ENCODE peak calls at places on chromosomes 2 and 18, in six cellular contexts. One of them, this sample, is unnamed.
A peak's percentile ranks its signal among the peaks of the same experiment; 100 is the strongest.

GRCh38 chr2:53768233-53768542 is 584 bp downstream of the CHAC2 start:
- DNase-seq in esophagus squamous epithelium: no peak
- DNase-seq in AG09309: no peak
- DNase-seq in GM12865: peak; percentile 71
- DNase-seq in cardiac fibroblast: peak; percentile 51
- DNase-seq in thyroid gland: peak; percentile 53
- DNase-seq in this sample: peak; percentile 51

GRCh38 chr2:189261431-189261841 is 81.9 kb upstream of the COL5A2 start:
- DNase-seq in cardiac fibroblast: peak; percentile 93
- DNase-seq in AG09309: no peak
- DNase-seq in GM12865: no peak
- DNase-seq in thyroid gland: no peak
- DNase-seq in esophagus squamous epithelium: no peak
- DNase-seq in this sample: no peak

GRCh38 chr2:232479341-232480200 is 8.1 kb downstream of the ECEL1 start:
- DNase-seq in cardiac fibroblast: no peak
- DNase-seq in esophagus squamous epithelium: no peak
- DNase-seq in thyroid gland: no peak
- DNase-seq in AG09309: no peak
- DNase-seq in GM12865: no peak
- DNase-seq in this sample: no peak

GRCh38 chr2:166521155-166521554 is 27.1 kb upstream of the SCN7A start:
- DNase-seq in esophagus squamous epithelium: no peak
- DNase-seq in thyroid gland: no peak
- DNase-seq in cardiac fibroblast: no peak
- DNase-seq in GM12865: no peak
- DNase-seq in AG09309: no peak
- DNase-seq in this sample: no peak

GRCh38 chr18:54149078-54149697 is 75.3 kb downstream of the MBD2 start:
- DNase-seq in esophagus squamous epithelium: no peak
- DNase-seq in AG09309: peak; percentile 72
- DNase-seq in cardiac fibroblast: peak; percentile 97
- DNase-seq in GM12865: peak; percentile 85
- DNase-seq in thyroid gland: peak; percentile 19
- DNase-seq in this sample: peak; percentile 38

GRCh38 chr2:26438526-26438925 is 36.8 kb downstream of the DRC1 start:
- DNase-seq in esophagus squamous epithelium: no peak
- DNase-seq in AG09309: peak; percentile 60
- DNase-seq in cardiac fibroblast: peak; percentile 68
- DNase-seq in GM12865: no peak
- DNase-seq in thyroid gland: peak; percentile 52
- DNase-seq in this sample: no peak

GRCh38 chr2:12270876-12271588 is 445.7 kb upstream of the TRIB2 start:
- DNase-seq in esophagus squamous epithelium: no peak
- DNase-seq in AG09309: no peak
- DNase-seq in GM12865: peak; percentile 71
- DNase-seq in cardiac fibroblast: no peak
- DNase-seq in thyroid gland: no peak
- DNase-seq in this sample: no peak

GRCh38 chr2:127145255-127145899 is 38.4 kb upstream of the BIN1 start:
- DNase-seq in cardiac fibroblast: peak; percentile 61
- DNase-seq in thyroid gland: no peak
- DNase-seq in AG09309: no peak
- DNase-seq in esophagus squamous epithelium: no peak
- DNase-seq in GM12865: no peak
- DNase-seq in this sample: no peak

GRCh38 chr2:203871371-203871983 is 3.9 kb downstream of the CTLA4 start:
- DNase-seq in thyroid gland: no peak
- DNase-seq in AG09309: no peak
- DNase-seq in cardiac fibroblast: no peak
- DNase-seq in esophagus squamous epithelium: no peak
- DNase-seq in GM12865: peak; percentile 88
- DNase-seq in this sample: peak; percentile 68

GRCh38 chr2:177869209-177869608 is 203.4 kb downstream of the PDE11A start:
- DNase-seq in GM12865: no peak
- DNase-seq in cardiac fibroblast: no peak
- DNase-seq in thyroid gland: no peak
- DNase-seq in AG09309: no peak
- DNase-seq in esophagus squamous epithelium: no peak
- DNase-seq in this sample: no peak

GRCh38 chr2:86584164-86584913 is 21.1 kb upstream of the CHMP3 start:
- DNase-seq in thyroid gland: no peak
- DNase-seq in AG09309: peak; percentile 7
- DNase-seq in esophagus squamous epithelium: no peak
- DNase-seq in cardiac fibroblast: peak; percentile 75
- DNase-seq in GM12865: peak; percentile 33
- DNase-seq in this sample: peak; percentile 16

GRCh38 chr2:64419591-64420165 is 34.3 kb upstream of the LGALSL start:
- DNase-seq in thyroid gland: no peak
- DNase-seq in cardiac fibroblast: no peak
- DNase-seq in GM12865: no peak
- DNase-seq in AG09309: no peak
- DNase-seq in esophagus squamous epithelium: no peak
- DNase-seq in this sample: no peak

GRCh38 chr2:25341753-25342371 is at the start of gene DNMT3A:
- DNase-seq in esophagus squamous epithelium: no peak
- DNase-seq in thyroid gland: peak; percentile 80
- DNase-seq in cardiac fibroblast: peak; percentile 55
- DNase-seq in AG09309: no peak
- DNase-seq in GM12865: peak; percentile 73
- DNase-seq in this sample: peak; percentile 87

GRCh38 chr2:99926986-99927385 is 215.4 kb downstream of the AFF3 start:
- DNase-seq in cardiac fibroblast: peak; percentile 23
- DNase-seq in esophagus squamous epithelium: no peak
- DNase-seq in GM12865: no peak
- DNase-seq in AG09309: no peak
- DNase-seq in thyroid gland: no peak
- DNase-seq in this sample: no peak

GRCh38 chr2:228067309-228067708 is 114.2 kb downstream of the SPHKAP start:
- DNase-seq in cardiac fibroblast: no peak
- DNase-seq in thyroid gland: no peak
- DNase-seq in AG09309: no peak
- DNase-seq in GM12865: no peak
- DNase-seq in esophagus squamous epithelium: no peak
- DNase-seq in this sample: no peak

GRCh38 chr2:123101434-123101833 is 923.7 kb upstream of the CNTNAP5 start:
- DNase-seq in GM12865: no peak
- DNase-seq in esophagus squamous epithelium: no peak
- DNase-seq in cardiac fibroblast: no peak
- DNase-seq in AG09309: no peak
- DNase-seq in thyroid gland: no peak
- DNase-seq in this sample: no peak

GRCh38 chr18:49666045-49666444 is 104.2 kb downstream of the LIPG start:
- DNase-seq in cardiac fibroblast: peak; percentile 67
- DNase-seq in GM12865: no peak
- DNase-seq in esophagus squamous epithelium: no peak
- DNase-seq in AG09309: no peak
- DNase-seq in thyroid gland: no peak
- DNase-seq in this sample: no peak

GRCh38 chr18:6624271-6624670 is 105.2 kb upstream of the ARHGAP28 start:
- DNase-seq in esophagus squamous epithelium: no peak
- DNase-seq in GM12865: no peak
- DNase-seq in thyroid gland: no peak
- DNase-seq in AG09309: peak; percentile 23
- DNase-seq in cardiac fibroblast: peak; percentile 84
- DNase-seq in this sample: no peak

GRCh38 chr2:160882906-160883305 is 277.3 kb upstream of the TANK start:
- DNase-seq in cardiac fibroblast: no peak
- DNase-seq in AG09309: no peak
- DNase-seq in esophagus squamous epithelium: no peak
- DNase-seq in GM12865: no peak
- DNase-seq in thyroid gland: no peak
- DNase-seq in this sample: no peak

GRCh38 chr2:226334981-226335720 is 464.5 kb downstream of the IRS1 start:
- DNase-seq in GM12865: no peak
- DNase-seq in thyroid gland: no peak
- DNase-seq in cardiac fibroblast: peak; percentile 51
- DNase-seq in AG09309: no peak
- DNase-seq in esophagus squamous epithelium: no peak
- DNase-seq in this sample: no peak

GRCh38 chr18:21052385-21052784 is 59.2 kb downstream of the ROCK1 start:
- DNase-seq in thyroid gland: no peak
- DNase-seq in AG09309: no peak
- DNase-seq in GM12865: no peak
- DNase-seq in cardiac fibroblast: no peak
- DNase-seq in esophagus squamous epithelium: no peak
- DNase-seq in this sample: no peak

GRCh38 chr2:221943078-221943810 is 355.6 kb downstream of the PAX3 start:
- DNase-seq in AG09309: no peak
- DNase-seq in thyroid gland: peak; percentile 10
- DNase-seq in cardiac fibroblast: peak; percentile 32
- DNase-seq in esophagus squamous epithelium: no peak
- DNase-seq in GM12865: no peak
- DNase-seq in this sample: no peak

GRCh38 chr2:23526114-23526513 is 141.1 kb downstream of the KLHL29 start:
- DNase-seq in GM12865: no peak
- DNase-seq in AG09309: no peak
- DNase-seq in thyroid gland: no peak
- DNase-seq in esophagus squamous epithelium: no peak
- DNase-seq in cardiac fibroblast: no peak
- DNase-seq in this sample: no peak

GRCh38 chr2:24491626-24492282 is 700 bp downstream of the NCOA1 start:
- DNase-seq in GM12865: peak; percentile 60
- DNase-seq in esophagus squamous epithelium: no peak
- DNase-seq in cardiac fibroblast: no peak
- DNase-seq in thyroid gland: peak; percentile 31
- DNase-seq in AG09309: no peak
- DNase-seq in this sample: peak; percentile 77

GRCh38 chr2:121266543-121267106 is 18.4 kb downstream of the TFCP2L1 start:
- DNase-seq in thyroid gland: peak; percentile 1
- DNase-seq in cardiac fibroblast: peak; percentile 15
- DNase-seq in GM12865: no peak
- DNase-seq in AG09309: no peak
- DNase-seq in esophagus squamous epithelium: no peak
- DNase-seq in this sample: no peak

GRCh38 chr18:58540381-58540943 is 88.4 kb downstream of the ALPK2 start:
- DNase-seq in AG09309: no peak
- DNase-seq in GM12865: no peak
- DNase-seq in esophagus squamous epithelium: no peak
- DNase-seq in cardiac fibroblast: no peak
- DNase-seq in thyroid gland: no peak
- DNase-seq in this sample: no peak

GRCh38 chr18:8856187-8856586 is 150.8 kb downstream of the MTCL1 start:
- DNase-seq in AG09309: no peak
- DNase-seq in GM12865: no peak
- DNase-seq in cardiac fibroblast: no peak
- DNase-seq in esophagus squamous epithelium: no peak
- DNase-seq in thyroid gland: no peak
- DNase-seq in this sample: no peak

GRCh38 chr2:13745324-13745723 is 887.2 kb upstream of the LRATD1 start:
- DNase-seq in thyroid gland: no peak
- DNase-seq in esophagus squamous epithelium: no peak
- DNase-seq in cardiac fibroblast: peak; percentile 2
- DNase-seq in AG09309: no peak
- DNase-seq in GM12865: peak; percentile 37
- DNase-seq in this sample: no peak

GRCh38 chr18:1246827-1247226 is 342.2 kb downstream of the ADCYAP1 start:
- DNase-seq in thyroid gland: no peak
- DNase-seq in GM12865: no peak
- DNase-seq in cardiac fibroblast: no peak
- DNase-seq in esophagus squamous epithelium: no peak
- DNase-seq in AG09309: no peak
- DNase-seq in this sample: no peak

DNA sequence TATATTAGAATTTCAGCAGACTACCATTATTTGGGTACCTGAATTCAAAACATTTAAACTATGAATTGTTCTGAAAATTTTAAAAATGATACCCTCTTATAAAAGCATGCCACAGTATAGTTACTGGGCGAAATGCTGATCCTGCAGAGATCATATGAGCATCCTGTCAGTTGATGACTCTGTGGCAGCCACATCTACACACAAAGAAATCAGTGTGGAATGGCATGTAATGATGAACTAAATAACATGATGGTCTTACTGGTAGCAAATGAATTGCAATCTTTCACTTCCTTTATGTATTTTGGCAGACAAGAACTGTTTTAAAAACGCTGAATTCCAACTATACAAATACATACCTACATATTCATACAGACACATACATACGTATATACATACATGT is 38.3 kb downstream of the MRPS9 start:
- DNase-seq in esophagus squamous epithelium: no peak
- DNase-seq in AG09309: no peak
- DNase-seq in thyroid gland: no peak
- DNase-seq in GM12865: no peak
- DNase-seq in cardiac fibroblast: no peak
- DNase-seq in this sample: no peak
- TF ChIP-seq CTCF in esophagus squamous epithelium: no peak
- TF ChIP-seq CTCF in AG09309: no peak
- TF ChIP-seq CTCF in thyroid gland: no peak
- TF ChIP-seq CTCF in GM12865: no peak
- TF ChIP-seq CTCF in cardiac fibroblast: no peak
- TF ChIP-seq CTCF in this sample: no peak

DNA sequence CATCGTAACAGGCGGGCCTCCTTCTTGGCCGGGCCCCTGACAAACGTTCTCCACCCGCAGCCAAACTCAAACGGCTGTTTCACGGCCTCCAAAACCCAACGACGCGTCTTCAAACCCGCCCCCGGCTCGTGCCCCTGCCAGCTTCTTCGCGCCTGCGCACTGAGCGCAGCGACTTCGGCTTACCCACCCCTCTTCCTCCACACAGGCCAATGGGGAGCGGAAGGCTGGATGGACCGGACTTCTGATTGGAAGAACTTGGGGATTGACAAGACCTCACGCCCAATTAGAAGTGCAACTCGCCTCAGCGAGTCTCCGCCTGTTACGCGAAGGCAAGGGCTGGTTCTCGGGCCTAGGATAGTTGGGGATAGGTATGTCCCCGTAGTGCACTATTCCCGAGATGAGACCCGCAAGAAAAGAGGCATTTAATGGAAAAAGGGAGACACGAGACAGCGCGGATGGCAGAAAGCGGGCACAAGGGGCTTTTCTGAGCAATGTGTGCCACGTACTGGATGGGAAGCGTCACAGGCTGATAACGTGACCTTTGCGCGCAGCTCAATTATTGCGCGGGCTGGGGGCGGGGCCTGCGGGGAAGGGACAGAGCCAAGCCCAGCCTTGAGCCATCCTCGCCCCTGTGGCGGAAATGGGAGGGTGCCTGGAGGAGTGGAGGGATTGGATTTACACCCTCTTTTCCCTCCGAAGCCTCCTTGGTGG is at the start of gene LAPTM4A:
- DNase-seq in thyroid gland: peak; percentile 99
- DNase-seq in esophagus squamous epithelium: peak; percentile 97
- DNase-seq in GM12865: peak; percentile 100
- DNase-seq in AG09309: peak; percentile 100
- DNase-seq in cardiac fibroblast: peak; percentile 100
- DNase-seq in this sample: peak; percentile 95
- TF ChIP-seq CTCF in thyroid gland: no peak
- TF ChIP-seq CTCF in esophagus squamous epithelium: no peak
- TF ChIP-seq CTCF in GM12865: peak; percentile 1
- TF ChIP-seq CTCF in AG09309: no peak
- TF ChIP-seq CTCF in cardiac fibroblast: no peak
- TF ChIP-seq CTCF in this sample: no peak

GRCh38 chr2:30503007-30503691 is 56.1 kb downstream of the LCLAT1 start:
- DNase-seq in thyroid gland: no peak
- DNase-seq in AG09309: no peak
- DNase-seq in GM12865: no peak
- DNase-seq in cardiac fibroblast: peak; percentile 27
- DNase-seq in esophagus squamous epithelium: no peak
- DNase-seq in this sample: peak; percentile 17
- TF ChIP-seq CTCF in thyroid gland: no peak
- TF ChIP-seq CTCF in AG09309: peak; percentile 14
- TF ChIP-seq CTCF in GM12865: no peak
- TF ChIP-seq CTCF in cardiac fibroblast: peak; percentile 24
- TF ChIP-seq CTCF in esophagus squamous epithelium: no peak
- TF ChIP-seq CTCF in this sample: peak; percentile 20

GRCh38 chr2:180983468-180984388 is 3.3 kb downstream of the UBE2E3 start:
- DNase-seq in thyroid gland: peak; percentile 17
- DNase-seq in cardiac fibroblast: peak; percentile 69
- DNase-seq in esophagus squamous epithelium: no peak
- DNase-seq in AG09309: no peak
- DNase-seq in GM12865: peak; percentile 59
- DNase-seq in this sample: peak; percentile 37
- TF ChIP-seq CTCF in thyroid gland: no peak
- TF ChIP-seq CTCF in cardiac fibroblast: peak; percentile 38
- TF ChIP-seq CTCF in esophagus squamous epithelium: no peak
- TF ChIP-seq CTCF in AG09309: peak; percentile 25
- TF ChIP-seq CTCF in GM12865: peak; percentile 13
- TF ChIP-seq CTCF in this sample: peak; percentile 39